ENCODE peak calls at places on chromosomes 3 and 15, in seven cellular contexts. V is neural progenitor cell; T is mammary epithelial cell; A is lung; I is CD8-positive, alpha-beta T cell; S is heart left ventricle; P is cardiac muscle cell. D is an unnamed sample.
A peak's percentile ranks its signal among the peaks of the same experiment; 100 is the strongest.

GRCh38 chr15:77606142-77607034 is 26.3 kb downstream of the LINGO1 start:
- DNase-seq in T (no peak), V (no peak), A (no peak), I (no peak), S (no peak), P (peak; percentile 45), D (no peak)

GRCh38 chr3:123834631-123835030 is 49.5 kb downstream of the MYLK start:
- DNase-seq in T (peak; percentile 94), S (no peak), I (no peak), P (peak; percentile 84), V (no peak), A (no peak), D (no peak)

GRCh38 chr3:50192689-50193141 is 1.3 kb downstream of the GNAT1 start:
- DNase-seq in S (peak; percentile 64), I (peak; percentile 75), A (peak; percentile 70), V (peak; percentile 81), T (peak; percentile 46), P (peak; percentile 64), D (peak; percentile 69)

GRCh38 chr3:109825971-109826810 is 488.8 kb upstream of the DPPA4 start:
- DNase-seq in I (no peak), A (no peak), P (no peak), T (no peak), S (no peak), V (no peak), D (no peak)

GRCh38 chr3:25678581-25678980 is 13.9 kb upstream of the TOP2B start:
- DNase-seq in I (no peak), P (no peak), T (no peak), S (no peak), V (no peak), A (no peak), D (no peak)

GRCh38 chr3:50238549-50239026 is 2.6 kb downstream of the GNAI2 start:
- DNase-seq in P (no peak), S (peak; percentile 90), I (no peak), V (no peak), T (peak; percentile 62), A (peak; percentile 90), D (peak; percentile 75)

GRCh38 chr15:25693321-25694237 is 169.5 kb downstream of the ATP10A start:
- DNase-seq in A (no peak), P (peak; percentile 37), T (no peak), V (peak; percentile 47), I (no peak), S (no peak), D (peak; percentile 17)

GRCh38 chr3:156681003-156681402 is 6.6 kb downstream of the TIPARP start:
- DNase-seq in T (peak; percentile 97), V (peak; percentile 25), P (peak; percentile 98), I (no peak), A (peak; percentile 45), S (peak; percentile 59), D (peak; percentile 49)

GRCh38 chr3:159273608-159274007 is 471.8 kb downstream of the MFSD1 start:
- DNase-seq in P (peak; percentile 69), T (peak; percentile 41), I (no peak), V (peak; percentile 81), S (peak; percentile 37), A (peak; percentile 44), D (no peak)

GRCh38 chr3:102441832-102442231 is 7.0 kb downstream of the ZPLD1 start:
- DNase-seq in I (no peak), A (no peak), S (no peak), V (peak; percentile 16), P (no peak), T (no peak), D (no peak)

GRCh38 chr3:127961963-127962362 is 46.9 kb downstream of the KBTBD12 start:
- DNase-seq in S (no peak), V (no peak), P (no peak), I (no peak), A (no peak), T (peak; percentile 95), D (no peak)

GRCh38 chr3:58998476-58999117 is 51.2 kb downstream of the CFAP20DC start:
- DNase-seq in S (no peak), V (no peak), P (peak; percentile 80), A (no peak), T (peak; percentile 100), I (no peak), D (no peak)

GRCh38 chr3:120559228-120560061 is 36.7 kb upstream of the NDUFB4 start:
- DNase-seq in T (peak; percentile 80), A (no peak), P (peak; percentile 59), I (no peak), S (peak; percentile 49), V (peak; percentile 81), D (peak; percentile 63)

GRCh38 chr3:108552267-108553159 is 36.7 kb downstream of the CIP2A start:
- DNase-seq in T (peak; percentile 21), V (peak; percentile 60), S (no peak), I (no peak), A (no peak), P (peak; percentile 74), D (no peak)
- TF ChIP-seq CTCF in T (peak; percentile 31), V (peak; percentile 69), S (peak; percentile 62), I (peak; percentile 58), A (peak; percentile 39), P (peak; percentile 46), D (peak; percentile 65)

DNA sequence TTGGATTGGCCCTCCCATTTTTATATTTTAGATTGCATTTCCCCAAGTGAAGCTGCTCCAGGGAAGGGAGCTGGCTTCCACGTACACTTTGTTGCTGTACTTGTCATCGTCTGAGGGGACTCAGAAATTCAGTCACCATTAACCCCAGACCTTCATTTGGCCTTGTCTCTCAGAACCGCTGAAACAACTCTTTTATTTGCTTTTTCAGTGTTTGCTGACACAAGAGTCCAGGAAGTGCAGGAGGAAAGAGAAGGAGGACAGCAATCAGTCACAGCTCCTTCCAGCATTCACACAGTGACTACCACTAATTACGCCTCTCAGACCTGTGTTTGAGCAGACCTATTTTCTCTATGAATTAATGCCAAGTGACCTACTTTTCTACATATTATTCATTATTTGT is 276.5 kb downstream of the TBL1XR1 start:
- DNase-seq in I (no peak), V (no peak), T (no peak), S (no peak), P (no peak), A (no peak), D (no peak)
- H3K4me1 ChIP-seq in I (no peaks in the 10 kb centered on the region), V (no peaks in the 10 kb centered on the region), T (peaks cover 13% of the 10 kb centered on the region), S (no peaks in the 10 kb centered on the region), P (peaks cover 5% of the 10 kb centered on the region), A (no peaks in the 10 kb centered on the region), D (no peaks in the 10 kb centered on the region)

GRCh38 chr3:99114565-99115291 is 213.2 kb upstream of the DCBLD2 start:
- DNase-seq in T (peak; percentile 60), P (peak; percentile 80), V (peak; percentile 75), A (no peak), I (no peak), S (no peak), D (no peak)
- TF ChIP-seq CTCF in T (peak; percentile 96), P (peak; percentile 97), V (peak; percentile 74), A (no peak), I (no peak), S (no peak), D (no peak)

DNA sequence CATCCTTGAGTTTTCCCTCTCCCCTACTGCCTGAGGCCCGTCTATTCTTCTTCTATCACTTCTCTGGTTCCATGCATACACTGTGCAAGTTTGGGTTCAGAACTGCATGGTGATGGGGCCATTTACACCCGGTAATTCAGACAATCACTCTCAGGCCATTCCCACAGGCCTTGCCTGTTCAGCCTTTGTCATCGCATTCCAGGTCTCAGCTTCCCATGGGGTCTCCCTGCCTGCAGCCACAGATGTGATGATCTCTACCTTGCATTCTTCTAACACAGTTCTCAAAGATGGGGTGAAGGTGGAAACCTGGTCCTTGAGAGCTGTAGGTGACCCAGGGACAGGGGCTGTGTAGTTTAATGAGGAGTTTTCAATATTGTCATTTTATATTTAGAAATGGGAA is 209.2 kb upstream of the TOPAZ1 start:
- DNase-seq in T (no peak), V (peak; percentile 48), A (no peak), P (no peak), I (no peak), S (no peak), D (no peak)
- H3K4me1 ChIP-seq in T (no peaks in the 10 kb centered on the region), V (peaks cover 14% of the 10 kb centered on the region), A (no peaks in the 10 kb centered on the region), P (peaks cover 5% of the 10 kb centered on the region), I (no peaks in the 10 kb centered on the region), S (no peaks in the 10 kb centered on the region), D (no peaks in the 10 kb centered on the region)

GRCh38 chr3:18127181-18127863 is 297.8 kb downstream of the SATB1 start:
- DNase-seq in I (no peak), V (no peak), P (no peak), A (no peak), S (no peak), T (no peak), D (no peak)
- TF ChIP-seq CTCF in I (no peak), V (no peak), P (no peak), A (no peak), S (no peak), T (no peak), D (no peak)

DNA sequence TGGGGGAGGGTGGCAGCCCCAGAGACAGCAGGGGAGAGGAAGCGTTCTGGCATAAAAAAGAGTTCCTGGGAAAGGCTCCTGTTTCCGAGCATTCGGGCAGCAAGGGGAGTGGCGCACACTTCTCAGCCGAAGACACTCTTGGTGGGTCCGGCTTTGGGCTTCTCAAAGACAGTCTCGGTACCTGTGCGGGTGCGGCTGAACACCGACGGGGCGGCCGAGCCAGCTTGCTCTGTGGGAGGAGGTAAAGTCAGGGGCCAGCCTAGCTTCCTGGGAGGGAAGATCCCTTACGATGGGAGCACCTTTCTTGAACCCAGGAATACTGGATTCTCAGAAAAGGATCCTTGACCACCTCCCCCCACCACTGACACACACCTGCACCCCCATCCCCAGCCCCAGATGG is 1.6 kb downstream of the MUSTN1 start:
- DNase-seq in S (no peak), A (no peak), V (no peak), P (no peak), I (no peak), T (no peak), D (no peak)
- H3K4me1 ChIP-seq in S (peaks cover 39% of the 10 kb centered on the region), A (peaks cover 3% of the 10 kb centered on the region), V (peaks cover 28% of the 10 kb centered on the region), P (no peaks in the 10 kb centered on the region), I (peaks cover 9% of the 10 kb centered on the region), T (peaks cover 20% of the 10 kb centered on the region), D (no peaks in the 10 kb centered on the region)

GRCh38 chr3:149317072-149317471 is 16.4 kb downstream of the TM4SF18 start:
- DNase-seq in V (no peak), T (no peak), S (no peak), A (no peak), P (no peak), I (no peak), D (no peak)

GRCh38 chr3:149319750-149320149 is 13.7 kb downstream of the TM4SF18 start:
- DNase-seq in I (no peak), V (no peak), P (no peak), A (no peak), T (no peak), S (no peak), D (no peak)

GRCh38 chr3:149324332-149324731 is 9.1 kb downstream of the TM4SF18 start:
- DNase-seq in S (no peak), P (no peak), I (no peak), A (no peak), V (no peak), T (no peak), D (no peak)

GRCh38 chr3:149325581-149325980 is 7.9 kb downstream of the TM4SF18 start:
- DNase-seq in V (no peak), T (no peak), I (no peak), A (no peak), P (no peak), S (no peak), D (no peak)

GRCh38 chr3:149321640-149322039 is 11.8 kb downstream of the TM4SF18 start:
- DNase-seq in P (no peak), A (no peak), S (no peak), T (no peak), V (no peak), I (no peak), D (no peak)
- TF ChIP-seq CTCF in P (no peak), A (no peak), S (no peak), T (no peak), V (no peak), I (no peak), D (no peak)

GRCh38 chr15:92161039-92161670 is 232.5 kb upstream of the ST8SIA2 start:
- DNase-seq in V (no peak), I (no peak), S (no peak), A (no peak), P (no peak), T (no peak), D (no peak)
- H3K4me1 ChIP-seq in V (peaks cover 59% of the 10 kb centered on the region), I (no peaks in the 10 kb centered on the region), S (peaks cover 3% of the 10 kb centered on the region), A (peaks cover 2% of the 10 kb centered on the region), P (peaks cover 19% of the 10 kb centered on the region), T (peaks cover 18% of the 10 kb centered on the region), D (no peaks in the 10 kb centered on the region)

D was measured in uterus.